ENCODE peak calls at places on chromosomes 4 and X, in six cellular contexts. J is PC-3, T is heart right ventricle, Q is T-helper 1 cell, C is iris pigment epithelial cell, K is ELF-1. Y is an unnamed sample.

GRCh38 chr4:87119965-87120364 is 100.5 kb downstream of the KLHL8 start:
- DNase-seq in J (no peak), T (no peak), Q (no peak), C (no peak), K (no peak), Y (no peak)

GRCh38 chr4:56048621-56049427 is 100.1 kb downstream of the CEP135 start:
- DNase-seq in J (peak), T (no peak), Q (no peak), C (peak), K (peak), Y (peak)

GRCh38 chr4:126202226-126202625 is 887.5 kb downstream of the FAT4 start:
- DNase-seq in J (no peak), T (no peak), Q (no peak), C (no peak), K (no peak), Y (no peak)

GRCh38 chrX:16708016-16708415 is 4.5 kb downstream of the CTPS2 start:
- DNase-seq in J (no peak), T (no peak), Q (no peak), C (peak), K (no peak), Y (no peak)

GRCh38 chr4:16029329-16029728 is 54.5 kb downstream of the PROM1 start:
- DNase-seq in J (no peak), T (no peak), Q (no peak), C (peak), K (no peak), Y (no peak)

GRCh38 chrX:39258331-39258730 is 457.1 kb downstream of the MID1IP1 start:
- DNase-seq in J (no peak), T (no peak), Q (no peak), C (peak), K (peak), Y (peak)

GRCh38 chr4:62526671-62527070 is 1326.5 kb downstream of the ADGRL3 start:
- DNase-seq in J (no peak), T (no peak), Q (no peak), C (no peak), K (no peak), Y (no peak)

GRCh38 chrX:8783100-8784098 is 17.8 kb downstream of the FAM9A start:
- DNase-seq in J (peak), T (peak), Q (peak), C (no peak), K (peak), Y (peak)

GRCh38 chr4:123671633-123672404 is 275.2 kb downstream of the SPRY1 start:
- DNase-seq in J (no peak), T (no peak), Q (no peak), C (no peak), K (no peak), Y (no peak)

GRCh38 chr4:3767569-3768288 is 1.5 kb downstream of the ADRA2C start:
- DNase-seq in J (no peak), T (no peak), Q (no peak), C (peak), K (peak), Y (peak)

GRCh38 chr4:186881521-186882220 is 158.0 kb upstream of the FAT1 start:
- DNase-seq in J (peak), T (no peak), Q (no peak), C (peak), K (no peak), Y (no peak)

GRCh38 chr4:140363558-140363957 is 9.9 kb upstream of the SCOC start:
- DNase-seq in J (no peak), T (no peak), Q (no peak), C (no peak), K (no peak), Y (peak)

GRCh38 chr4:145861331-145862318 is 77.0 kb downstream of the ZNF827 start:
- DNase-seq in J (no peak), T (no peak), Q (no peak), C (no peak), K (peak), Y (no peak)

GRCh38 chr4:153573881-153574807 is 108.0 kb downstream of the TMEM131L start:
- DNase-seq in J (peak), T (peak), Q (peak), C (peak), K (no peak), Y (peak)

GRCh38 chrX:18425199-18426003 is at the start of gene CDKL5:
- DNase-seq in J (peak), T (peak), Q (peak), C (peak), K (peak), Y (peak)

GRCh38 chrX:37998586-37999267 is 7.6 kb upstream of the SYTL5 start:
- DNase-seq in J (peak), T (no peak), Q (no peak), C (peak), K (no peak), Y (no peak)

GRCh38 chr4:5824635-5825034 is 68.3 kb downstream of the CRMP1 start:
- DNase-seq in J (peak), T (no peak), Q (no peak), C (peak), K (peak), Y (peak)

GRCh38 chr4:180618396-180618795 is 1624.8 kb upstream of the TENM3 start:
- DNase-seq in J (no peak), T (no peak), Q (no peak), C (peak), K (no peak), Y (no peak)

GRCh38 chr4:16969696-16970135 is 71.3 kb upstream of the LDB2 start:
- DNase-seq in J (peak), T (no peak), Q (no peak), C (peak), K (no peak), Y (no peak)

GRCh38 chr4:184826315-184827266 is 823 bp upstream of the ACSL1 start:
- DNase-seq in J (peak), T (no peak), Q (peak), C (peak), K (no peak), Y (peak)

GRCh38 chrX:31367816-31368215 is 296.0 kb upstream of the FTHL17 start:
- DNase-seq in J (no peak), T (no peak), Q (no peak), C (no peak), K (no peak), Y (no peak)

GRCh38 chr4:166535865-166536264 is 662.8 kb downstream of the TLL1 start:
- DNase-seq in J (no peak), T (no peak), Q (no peak), C (no peak), K (no peak), Y (no peak)

GRCh38 chr4:153755186-153755585 is 4.6 kb downstream of the RNF175 start:
- DNase-seq in J (no peak), T (no peak), Q (no peak), C (no peak), K (no peak), Y (no peak)

GRCh38 chrX:17376381-17377046 is 1.5 kb downstream of the NHS start:
- DNase-seq in J (peak), T (no peak), Q (no peak), C (no peak), K (peak), Y (no peak)

GRCh38 chr4:7159923-7160322 is 32.4 kb upstream of the SORCS2 start:
- DNase-seq in J (no peak), T (no peak), Q (no peak), C (no peak), K (no peak), Y (peak)

GRCh38 chr4:139557506-139558110 is 1.6 kb upstream of the SETD7 start:
- DNase-seq in J (no peak), T (no peak), Q (no peak), C (no peak), K (peak), Y (peak)

GRCh38 chr4:159042097-159042605 is 60.7 kb upstream of the RAPGEF2 start:
- DNase-seq in J (no peak), T (peak), Q (no peak), C (no peak), K (no peak), Y (peak)

GRCh38 chr4:187209921-187210613 is 486.4 kb upstream of the FAT1 start:
- DNase-seq in J (peak), T (no peak), Q (no peak), C (peak), K (no peak), Y (no peak)

GRCh38 chrX:2374086-2374485 is 126.7 kb downstream of the DHRSX start:
- DNase-seq in J (no peak), T (no peak), Q (no peak), C (peak), K (no peak), Y (no peak)

Y was measured in small intestine.